ENCODE peak calls at places on chromosomes 16 and 17, in six cellular contexts. M, P, I, G, N and Z are unnamed samples.

GRCh38 chr17:67139289-67139688 is 94.9 kb downstream of the CACNG1 start:
- DNase-seq in M (no peak), P (no peak), I (no peak), G (no peak), N (no peak), Z (no peak)

GRCh38 chr16:9119795-9120194 is 28.4 kb downstream of the HAPSTR1 start:
- DNase-seq in M (no peak), P (no peak), I (no peak), G (peak; percentile 42), N (peak; percentile 91), Z (no peak)

GRCh38 chr17:78591263-78591671 is 14.1 kb upstream of the DNAH17 start:
- DNase-seq in M (no peak), P (no peak), I (no peak), G (no peak), N (no peak), Z (no peak)

GRCh38 chr17:51166987-51167931 is 1.0 kb downstream of the NME2 start:
- DNase-seq in M (peak; percentile 78), P (peak; percentile 79), I (peak; percentile 39), G (peak; percentile 35), N (peak; percentile 56), Z (no peak)

GRCh38 chr17:50055055-50055425 is 870 bp upstream of the ITGA3 start:
- DNase-seq in M (peak; percentile 17), P (no peak), I (no peak), G (no peak), N (peak; percentile 50), Z (no peak)

GRCh38 chr17:12719948-12720347 is 54.3 kb downstream of the MYOCD start:
- DNase-seq in M (no peak), P (peak; percentile 23), I (no peak), G (no peak), N (no peak), Z (no peak)

GRCh38 chr16:73277066-73277465 is 229.1 kb upstream of the ZFHX3 start:
- DNase-seq in M (no peak), P (no peak), I (no peak), G (no peak), N (no peak), Z (no peak)

GRCh38 chr17:35189291-35189690 is 4.9 kb downstream of the SLC35G3 start:
- DNase-seq in M (no peak), P (no peak), I (no peak), G (peak; percentile 39), N (peak; percentile 17), Z (no peak)